ENCODE peak calls at places on chromosomes 6 and 20, in six cellular contexts. X, Y, A, J, T and Z are unnamed samples. For H3K4me1 and H3K27me3, the result is how much of the 10 kb centered on the place peaks cover.

GRCh38 chr20:23403721-23404120 is 17.6 kb downstream of the NAPB start:
- DNase-seq in A (no peak), X (no peak), J (no peak), Y (no peak), T (no peak), Z (no peak)

GRCh38 chr6:75147512-75147911 is 58.3 kb downstream of the COL12A1 start:
- DNase-seq in X (no peak), J (no peak), T (no peak), Y (peak), A (no peak), Z (no peak)

GRCh38 chr6:50249493-50249892 is 199.8 kb upstream of the DEFB112 start:
- DNase-seq in J (no peak), T (no peak), Y (no peak), A (no peak), X (no peak), Z (no peak)

GRCh38 chr6:166910601-166911000 is 45.7 kb downstream of the RNASET2 start:
- DNase-seq in Y (no peak), A (no peak), J (no peak), X (no peak), T (no peak), Z (no peak)

GRCh38 chr6:81750201-81750600 is 2.3 kb downstream of the TENT5A start:
- DNase-seq in X (no peak), T (no peak), J (no peak), A (no peak), Y (no peak), Z (no peak)

GRCh38 chr6:17527076-17527475 is 73.0 kb upstream of the FAM8A1 start:
- DNase-seq in A (no peak), J (no peak), T (no peak), Y (no peak), X (no peak), Z (no peak)

GRCh38 chr20:51752343-51752951 is 15.7 kb downstream of the ATP9A start:
- DNase-seq in T (no peak), A (no peak), Y (no peak), J (no peak), X (peak), Z (no peak)

GRCh38 chr6:24910850-24911712 is 24.7 kb downstream of the RIPOR2 start:
- DNase-seq in J (peak), T (no peak), A (peak), X (no peak), Y (no peak), Z (peak)

GRCh38 chr6:31559958-31560696 is 12.0 kb upstream of the LTA start:
- DNase-seq in T (no peak), Y (peak), J (peak), A (no peak), X (no peak), Z (peak)

GRCh38 chr20:64150756-64151633 is 13.3 kb upstream of the MYT1 start:
- DNase-seq in A (no peak), Y (no peak), T (no peak), X (no peak), J (no peak), Z (no peak)

GRCh38 chr6:101395345-101395744 is 1.8 kb downstream of the GRIK2 start:
- DNase-seq in T (no peak), X (no peak), A (no peak), Y (no peak), J (no peak), Z (no peak)

GRCh38 chr6:27280064-27280539 is 32.0 kb downstream of the POM121L2 start:
- DNase-seq in A (no peak), J (no peak), Y (no peak), X (no peak), T (peak), Z (no peak)

GRCh38 chr6:42315991-42316378 is 98.3 kb upstream of the MRPS10 start:
- DNase-seq in Y (no peak), T (peak), J (no peak), A (no peak), X (peak), Z (no peak)

GRCh38 chr6:40946738-40947301 is 92.2 kb downstream of the UNC5CL start:
- DNase-seq in X (no peak), J (no peak), T (no peak), Y (no peak), A (no peak), Z (no peak)

GRCh38 chr6:24950210-24950941 is 14.6 kb upstream of the RIPOR2 start:
- DNase-seq in A (no peak), J (no peak), T (no peak), X (no peak), Y (no peak), Z (no peak)

GRCh38 chr20:32036252-32036651 is 15.8 kb upstream of the HCK start:
- DNase-seq in Y (no peak), T (no peak), J (no peak), A (no peak), X (no peak), Z (no peak)

GRCh38 chr6:111624391-111625098 is 18.9 kb upstream of the TRAF3IP2 start:
- DNase-seq in J (no peak), T (no peak), A (no peak), Y (no peak), X (no peak), Z (no peak)

GRCh38 chr20:58808296-58809046 is 42.2 kb downstream of the GNAS-AS1 start:
- DNase-seq in T (no peak), A (no peak), J (no peak), Y (no peak), X (no peak), Z (no peak)

GRCh38 chr6:6494677-6495076 is 93.8 kb upstream of the LY86 start:
- DNase-seq in T (peak), X (no peak), A (no peak), J (peak), Y (peak), Z (no peak)

GRCh38 chr20:38692436-38693411 is 31.6 kb upstream of the SLC32A1 start:
- DNase-seq in T (peak), J (peak), X (peak), A (no peak), Y (peak), Z (peak)

GRCh38 chr6:44128020-44128917 is 915 bp downstream of the TMEM63B start:
- DNase-seq in A (peak), J (no peak), Y (peak), T (no peak), X (peak), Z (no peak)

GRCh38 chr20:46696791-46697279 is 7.6 kb upstream of the TP53RK start:
- DNase-seq in T (no peak), X (no peak), A (no peak), J (no peak), Y (peak), Z (no peak)
- H3K27ac ChIP-seq in T (no peak), X (no peak), A (no peak), J (no peak), Y (peak), Z (no peak)

GRCh38 chr6:37514840-37515239 is 15.1 kb upstream of the CCDC167 start:
- DNase-seq in T (no peak), Y (no peak), X (no peak), J (no peak), A (no peak), Z (peak)

GRCh38 chr6:37514377-37514776 is 14.7 kb upstream of the CCDC167 start:
- DNase-seq in Y (no peak), J (peak), X (peak), A (no peak), T (no peak), Z (peak)

GRCh38 chr6:37512400-37512958 is 12.8 kb upstream of the CCDC167 start:
- DNase-seq in Y (no peak), J (no peak), X (no peak), A (peak), T (no peak), Z (no peak)

GRCh38 chr6:37513155-37513554 is 13.5 kb upstream of the CCDC167 start:
- DNase-seq in X (no peak), J (no peak), A (no peak), T (no peak), Y (no peak), Z (no peak)

DNA sequence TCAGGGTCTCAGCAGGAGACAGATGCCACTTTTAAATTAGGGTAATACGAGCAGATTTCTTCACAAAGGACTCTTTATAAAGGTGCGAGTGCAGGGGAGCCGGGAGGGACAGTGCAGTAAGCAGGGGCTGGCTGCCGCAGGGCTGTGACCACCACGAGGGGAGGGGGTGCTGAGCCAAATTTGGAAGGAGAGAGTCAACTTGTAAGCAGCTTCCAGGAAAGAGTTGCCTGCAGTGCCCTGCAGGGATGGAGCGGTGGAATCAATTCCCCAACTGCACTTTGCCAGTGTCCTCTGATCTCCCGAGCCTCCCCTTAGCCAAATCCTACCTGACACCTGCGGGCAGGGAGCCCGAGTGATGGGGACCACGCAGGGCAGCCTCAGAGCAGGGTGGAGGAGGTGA is 13.9 kb upstream of the CCDC167 start:
- DNase-seq in A (no peak), T (no peak), Y (no peak), J (no peak), X (no peak), Z (no peak)
- H3K4me1 ChIP-seq in A (under half), T (under half), Y (under half), J (half or more), X (under half), Z (half or more)

GRCh38 chr6:12929678-12930077 is 213.1 kb downstream of the PHACTR1 start:
- DNase-seq in J (no peak), X (no peak), Y (no peak), T (no peak), A (no peak), Z (no peak)
- H3K27me3 ChIP-seq in J (under half), X (under half), Y (under half), T (under half), A (under half), Z (under half)

GRCh38 chr6:165181951-165182414 is 127.4 kb downstream of the C6orf118 start:
- DNase-seq in X (peak), J (no peak), A (no peak), Y (no peak), T (no peak), Z (no peak)
- H3K27ac ChIP-seq in X (peak), J (no peak), A (no peak), Y (no peak), T (no peak), Z (no peak)

GRCh38 chr6:96923871-96924493 is 546 bp upstream of the KLHL32 start:
- DNase-seq in T (no peak), A (no peak), J (no peak), Y (peak), X (no peak), Z (no peak)

GRCh38 chr6:96926425-96926824 is 1.9 kb downstream of the KLHL32 start:
- DNase-seq in J (no peak), Y (no peak), T (no peak), A (no peak), X (no peak), Z (no peak)

GRCh38 chr6:96925290-96925687 is 761 bp downstream of the KLHL32 start:
- DNase-seq in X (no peak), T (no peak), Y (no peak), A (no peak), J (no peak), Z (no peak)

GRCh38 chr6:96931198-96931597 is 6.7 kb downstream of the KLHL32 start:
- DNase-seq in X (no peak), Y (no peak), A (no peak), T (no peak), J (no peak), Z (no peak)

GRCh38 chr6:96927660-96928059 is 3.1 kb downstream of the KLHL32 start:
- DNase-seq in J (no peak), Y (no peak), X (no peak), A (no peak), T (no peak), Z (no peak)
- H3K4me1 ChIP-seq in J (under half), Y (under half), X (under half), A (under half), T (under half), Z (under half)